ENCODE peak calls at places on chromosomes 13 and 19, in six cellular contexts. E is neuronal stem cell, R is H9, I is IMR-90, F is H1, W is mesenchymal stem cell. Q is an unnamed sample.

GRCh38 chr13:106274551-106275208 is 260.8 kb downstream of the EFNB2 start:
- DNase-seq in E (no peak), R (no peak), I (no peak), F (no peak), W (no peak), Q (no peak)

GRCh38 chr19:14821958-14822357 is 13.0 kb downstream of the OR7A5 start:
- DNase-seq in E (no peak), R (no peak), I (no peak), F (no peak), W (no peak), Q (no peak)

GRCh38 chr19:35851213-35852028 is 883 bp downstream of the NPHS1 start:
- DNase-seq in E (no peak), R (peak), I (no peak), F (peak), W (no peak), Q (peak)

GRCh38 chr13:66845393-66845792 is 384.7 kb downstream of the PCDH9 start:
- DNase-seq in E (no peak), R (no peak), I (no peak), F (no peak), W (no peak), Q (no peak)

GRCh38 chr13:72160977-72161376 is 294.0 kb upstream of the DACH1 start:
- DNase-seq in E (no peak), R (no peak), I (no peak), F (no peak), W (no peak), Q (no peak)

GRCh38 chr13:28991764-28992163 is 171.6 kb downstream of the MTUS2 start:
- DNase-seq in E (no peak), R (no peak), I (no peak), F (no peak), W (no peak), Q (no peak)

GRCh38 chr19:16232127-16232526 is 34.4 kb downstream of the AP1M1 start:
- DNase-seq in E (no peak), R (no peak), I (no peak), F (no peak), W (no peak), Q (no peak)

GRCh38 chr13:97194473-97194872 is 27.7 kb upstream of the MBNL2 start:
- DNase-seq in E (no peak), R (no peak), I (peak), F (no peak), W (no peak), Q (peak)

GRCh38 chr13:42807866-42808265 is 26.5 kb downstream of the FAM216B start:
- DNase-seq in E (no peak), R (no peak), I (peak), F (no peak), W (peak), Q (no peak)

GRCh38 chr13:74573654-74574053 is 439.4 kb upstream of the KLF12 start:
- DNase-seq in E (no peak), R (peak), I (no peak), F (peak), W (no peak), Q (peak)

GRCh38 chr19:15282311-15282705 is 50.0 kb downstream of the BRD4 start:
- DNase-seq in E (no peak), R (no peak), I (no peak), F (no peak), W (no peak), Q (no peak)

GRCh38 chr13:105735269-105735668 is 800.2 kb downstream of the EFNB2 start:
- DNase-seq in E (no peak), R (no peak), I (no peak), F (no peak), W (peak), Q (no peak)

GRCh38 chr13:45199716-45200115 is 1.1 kb downstream of the KCTD4 start:
- DNase-seq in E (no peak), R (no peak), I (no peak), F (no peak), W (no peak), Q (no peak)
- H3K23ac ChIP-seq in E (no peak), R (no peak), I (peak), F (no peak), W (no peak), Q (no peak)

GRCh38 chr13:113726961-113727411 is 32.0 kb upstream of the TMEM255B start:
- DNase-seq in E (no peak), R (no peak), I (peak), F (no peak), W (no peak), Q (no peak)

GRCh38 chr13:113724016-113724758 is 34.8 kb upstream of the TMEM255B start:
- DNase-seq in E (no peak), R (no peak), I (no peak), F (no peak), W (no peak), Q (no peak)

GRCh38 chr13:113722921-113723320 is 36.1 kb upstream of the TMEM255B start:
- DNase-seq in E (no peak), R (no peak), I (no peak), F (no peak), W (no peak), Q (peak)

GRCh38 chr13:113724780-113725315 is 34.2 kb upstream of the TMEM255B start:
- DNase-seq in E (peak), R (peak), I (peak), F (peak), W (peak), Q (peak)

DNA sequence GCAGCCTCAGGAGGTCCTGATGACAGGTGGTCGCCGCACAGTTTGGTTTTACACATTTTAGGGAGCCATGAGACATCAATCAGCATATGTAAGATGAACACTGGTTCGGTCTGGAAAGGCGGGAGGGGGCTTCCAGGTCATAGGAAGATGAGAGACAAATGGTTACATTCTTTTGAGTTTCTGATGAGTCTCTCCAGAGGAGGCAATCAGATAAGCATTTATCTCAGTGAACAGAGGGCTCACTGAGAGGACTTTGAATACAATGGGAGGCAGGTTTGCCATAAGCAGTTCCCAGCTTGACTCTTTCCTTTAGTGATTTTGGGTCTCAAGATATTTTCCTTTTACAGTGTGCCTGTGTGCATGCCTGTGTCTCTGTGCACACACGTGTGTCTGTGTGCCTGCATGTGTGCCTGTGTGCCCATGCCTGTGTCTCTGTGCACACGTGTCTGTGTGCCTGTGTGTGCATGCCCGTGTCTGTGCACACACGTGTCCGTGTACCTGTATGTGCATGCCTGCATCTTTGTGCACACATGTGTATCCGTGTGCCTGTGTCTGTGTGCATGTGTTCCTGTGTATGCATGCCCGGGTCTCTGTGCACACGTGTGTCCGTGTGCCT is 35.5 kb upstream of the TMEM255B start:
- DNase-seq in E (no peak), R (no peak), I (no peak), F (no peak), W (no peak), Q (peak)
- H3K23ac ChIP-seq in E (no peak), R (no peak), I (no peak), F (no peak), W (no peak), Q (no peak)

GRCh38 chr13:25771641-25772478 is 280.0 kb downstream of the SHISA2 start:
- DNase-seq in E (no peak), R (no peak), I (no peak), F (no peak), W (peak), Q (peak)
- H3K23ac ChIP-seq in E (no peak), R (no peak), I (no peak), F (no peak), W (no peak), Q (no peak)

GRCh38 chr13:36490055-36490454 is 57.8 kb downstream of the CCNA1 start:
- DNase-seq in E (no peak), R (no peak), I (no peak), F (no peak), W (no peak), Q (no peak)
- H3K23ac ChIP-seq in E (no peak), R (no peak), I (no peak), F (no peak), W (no peak), Q (no peak)

GRCh38 chr19:17421942-17422341 is 2.1 kb downstream of the MVB12A start:
- DNase-seq in E (no peak), R (no peak), I (no peak), F (no peak), W (no peak), Q (no peak)

GRCh38 chr19:17423429-17424208 is 3.8 kb downstream of the MVB12A start:
- DNase-seq in E (no peak), R (no peak), I (no peak), F (no peak), W (no peak), Q (no peak)

GRCh38 chr19:17420267-17420924 is 549 bp downstream of the MVB12A start:
- DNase-seq in E (no peak), R (peak), I (no peak), F (peak), W (peak), Q (peak)

GRCh38 chr19:17429661-17430101 is 9.8 kb downstream of the MVB12A start:
- DNase-seq in E (no peak), R (no peak), I (no peak), F (no peak), W (no peak), Q (no peak)

GRCh38 chr19:17424743-17425365 is 5.0 kb downstream of the MVB12A start:
- DNase-seq in E (peak), R (peak), I (peak), F (peak), W (peak), Q (peak)
- H3K23ac ChIP-seq in E (no peak), R (no peak), I (no peak), F (no peak), W (no peak), Q (no peak)